ENCODE peak calls at places on chromosomes 11 and 22, in seven cellular contexts. C is IMR-90; X is Peyer's patch; S is NCI-H446; I is naive thymus-derived CD8-positive, alpha-beta T cell; M is GM13976; H is NCI-H1105. J is an unnamed sample.

GRCh38 chr11:94574193-94574961 is 7.2 kb downstream of the PIWIL4 start:
- DNase-seq in I (no peak), M (no peak), X (no peak), C (peak), H (no peak), S (no peak), J (no peak)

GRCh38 chr11:105000167-105000566 is 22.8 kb downstream of the CASP5 start:
- DNase-seq in X (no peak), C (no peak), M (no peak), H (no peak), S (no peak), I (peak), J (no peak)

GRCh38 chr22:16818538-16818937 is 6.7 kb downstream of the XKR3 start:
- DNase-seq in M (no peak), C (no peak), I (no peak), H (no peak), X (no peak), S (no peak), J (no peak)

GRCh38 chr11:61021661-61022212 is 50.3 kb downstream of the CD6 start:
- DNase-seq in M (no peak), H (no peak), C (no peak), I (peak), S (no peak), X (peak), J (peak)

GRCh38 chr11:114892381-114893197 is 214.3 kb downstream of the NXPE2 start:
- DNase-seq in S (no peak), M (peak), X (no peak), C (no peak), H (no peak), I (no peak), J (no peak)

GRCh38 chr22:19625331-19626041 is 88.8 kb upstream of the SEPTIN5 start:
- DNase-seq in S (no peak), I (no peak), X (no peak), M (no peak), C (no peak), H (no peak), J (no peak)

GRCh38 chr11:11148104-11148509 is 204.9 kb downstream of the CSNK2A3 start:
- DNase-seq in S (peak), I (no peak), C (peak), H (no peak), M (no peak), X (no peak), J (peak)

GRCh38 chr22:17961443-17961729 is 63.0 kb downstream of the MICAL3 start:
- DNase-seq in C (no peak), M (no peak), I (no peak), X (no peak), S (no peak), H (no peak), J (no peak)

GRCh38 chr22:50275181-50276055 is 5.2 kb upstream of the MAPK11 start:
- DNase-seq in H (no peak), C (no peak), S (no peak), X (no peak), M (no peak), I (no peak), J (no peak)

GRCh38 chr11:75369846-75370245 is 18.4 kb upstream of the ARRB1 start:
- DNase-seq in X (no peak), M (no peak), H (no peak), I (no peak), S (no peak), C (no peak), J (no peak)

GRCh38 chr22:32204856-32205722 is at the start of gene RFPL2:
- DNase-seq in I (no peak), S (peak), M (peak), H (peak), C (peak), X (peak), J (peak)

GRCh38 chr11:5611627-5612026 is 13.2 kb upstream of the TRIM34 start:
- DNase-seq in M (no peak), H (no peak), I (no peak), S (no peak), C (no peak), X (no peak), J (no peak)

GRCh38 chr22:39003165-39003638 is 10.9 kb upstream of the APOBEC3C start:
- DNase-seq in M (peak), X (peak), S (peak), C (peak), I (peak), H (no peak), J (peak)

GRCh38 chr11:49208006-49208721 is at the start of gene FOLH1:
- DNase-seq in C (no peak), I (no peak), X (peak), S (no peak), M (peak), H (peak), J (peak)

GRCh38 chr22:31647516-31647915 is 14.5 kb downstream of the PISD start:
- DNase-seq in X (no peak), C (peak), M (no peak), H (no peak), S (no peak), I (no peak), J (no peak)

GRCh38 chr11:3105791-3106735 is 48.8 kb upstream of the CARS1 start:
- DNase-seq in I (no peak), S (no peak), H (no peak), C (no peak), M (no peak), X (peak), J (no peak)

GRCh38 chr22:49865156-49865555 is 11.5 kb downstream of the ZBED4 start:
- DNase-seq in M (no peak), H (no peak), C (no peak), S (no peak), X (no peak), I (no peak), J (no peak)

GRCh38 chr22:49935561-49935960 is 17.1 kb downstream of the CRELD2 start:
- DNase-seq in S (no peak), X (no peak), C (no peak), H (no peak), M (no peak), I (no peak), J (peak)

GRCh38 chr11:91872216-91872615 is 352.4 kb upstream of the FAT3 start:
- DNase-seq in H (no peak), X (no peak), I (no peak), S (no peak), M (no peak), C (no peak), J (no peak)

GRCh38 chr22:19554834-19555404 is 30.7 kb upstream of the CLDN5 start:
- DNase-seq in S (no peak), C (peak), X (no peak), I (no peak), M (no peak), H (no peak), J (no peak)

GRCh38 chr11:92642146-92642919 is 327.1 kb upstream of the MTNR1B start:
- DNase-seq in C (no peak), I (no peak), S (peak), M (no peak), X (no peak), H (no peak), J (no peak)

GRCh38 chr11:12944889-12945288 is 64.2 kb upstream of the RASSF10 start:
- DNase-seq in X (no peak), S (no peak), M (no peak), I (no peak), C (no peak), H (no peak), J (no peak)

GRCh38 chr22:42805016-42805997 is 51.8 kb downstream of the ARFGAP3 start:
- DNase-seq in X (no peak), I (no peak), M (no peak), C (no peak), S (no peak), H (peak), J (peak)

GRCh38 chr11:35170503-35170902 is 31.5 kb downstream of the CD44 start:
- DNase-seq in C (no peak), X (no peak), H (no peak), S (no peak), I (no peak), M (no peak), J (no peak)

GRCh38 chr11:2507212-2507901 is 62.5 kb downstream of the KCNQ1 start:
- DNase-seq in M (no peak), X (peak), S (no peak), H (no peak), I (no peak), C (no peak), J (no peak)

GRCh38 chr22:39094717-39095389 is 2.2 kb upstream of the APOBEC3H start:
- DNase-seq in S (no peak), C (no peak), H (no peak), X (no peak), M (peak), I (peak), J (no peak)

GRCh38 chr22:21020802-21021429 is 6.0 kb downstream of the P2RX6 start:
- DNase-seq in X (no peak), H (no peak), C (no peak), I (no peak), S (no peak), M (peak), J (no peak)

GRCh38 chr11:9615031-9615451 is 41.6 kb downstream of the WEE1 start:
- DNase-seq in X (no peak), C (peak), I (no peak), M (peak), S (no peak), H (no peak), J (no peak)

GRCh38 chr11:73907191-73907590 is 30.4 kb downstream of the PAAF1 start:
- DNase-seq in H (no peak), S (no peak), X (no peak), C (peak), M (no peak), I (no peak), J (no peak)

GRCh38 chr11:70785372-70785771 is 387.0 kb downstream of the CTTN start:
- DNase-seq in C (no peak), X (no peak), I (no peak), M (no peak), H (no peak), S (no peak), J (no peak)

GRCh38 chr11:134385774-134386565 is 26.1 kb downstream of the B3GAT1 start:
- DNase-seq in M (no peak), X (no peak), I (no peak), C (no peak), S (peak), H (peak), J (no peak)

GRCh38 chr11:119254239-119254638 is 48.1 kb downstream of the CBL start:
- DNase-seq in S (no peak), I (no peak), M (no peak), H (no peak), C (no peak), X (no peak), J (no peak)

GRCh38 chr11:69241075-69241740 is 52.7 kb upstream of the MYEOV start:
- DNase-seq in S (no peak), C (no peak), X (no peak), M (no peak), I (no peak), H (no peak), J (no peak)

GRCh38 chr22:20062766-20063083 is 17.3 kb upstream of the DGCR8 start:
- DNase-seq in X (no peak), C (peak), M (no peak), S (no peak), H (no peak), I (no peak), J (no peak)

GRCh38 chr11:64610596-64610995 is 19.6 kb downstream of the SLC22A12 start:
- DNase-seq in C (no peak), M (no peak), X (no peak), I (no peak), S (no peak), H (no peak), J (peak)